ENCODE peak calls at places on chromosomes 6 and 20, in five cellular contexts. Q is right lobe of liver, J is ovary, R is tibial nerve, X is uterus. H is an unnamed sample.

GRCh38 chr20:45098096-45098773 is 2.7 kb downstream of the KCNS1 start:
- DNase-seq in R (no peak), Q (peak; percentile 38), X (no peak), J (no peak), H (no peak)

GRCh38 chr6:43481075-43481474 is 3.7 kb downstream of the TJAP1 start:
- DNase-seq in Q (no peak), R (no peak), J (no peak), X (no peak), H (no peak)

GRCh38 chr6:151325075-151326050 is 66.0 kb downstream of the ZBTB2 start:
- DNase-seq in R (peak; percentile 60), Q (peak; percentile 82), X (peak; percentile 63), J (peak; percentile 86), H (peak; percentile 27)

GRCh38 chr6:80553071-80553740 is 446.7 kb downstream of the BCKDHB start:
- DNase-seq in Q (no peak), J (no peak), R (no peak), X (no peak), H (no peak)

GRCh38 chr6:137401058-137401457 is 93.1 kb downstream of the OLIG3 start:
- DNase-seq in R (no peak), J (no peak), Q (no peak), X (no peak), H (no peak)

GRCh38 chr6:98014791-98015201 is 731.8 kb upstream of the MMS22L start:
- DNase-seq in X (no peak), J (no peak), R (no peak), Q (no peak), H (no peak)

GRCh38 chr6:32945106-32945761 is 4.4 kb upstream of the HLA-DMB start:
- DNase-seq in R (no peak), J (no peak), Q (peak; percentile 37), X (no peak), H (no peak)

GRCh38 chr20:36128463-36129176 is 25.9 kb upstream of the EPB41L1 start:
- DNase-seq in R (peak; percentile 39), Q (no peak), X (no peak), J (no peak), H (no peak)

GRCh38 chr6:122407712-122408111 is 8.3 kb downstream of the HSF2 start:
- DNase-seq in X (no peak), J (no peak), Q (no peak), R (no peak), H (no peak)

GRCh38 chr20:37737806-37738442 is 44.1 kb downstream of the CTNNBL1 start:
- DNase-seq in R (no peak), J (no peak), Q (no peak), X (no peak), H (no peak)

GRCh38 chr20:37741560-37741959 is 47.7 kb downstream of the CTNNBL1 start:
- DNase-seq in R (no peak), J (no peak), X (no peak), Q (no peak), H (no peak)

GRCh38 chr20:37742121-37742520 is 48.3 kb downstream of the CTNNBL1 start:
- DNase-seq in J (no peak), Q (no peak), R (no peak), X (no peak), H (no peak)

GRCh38 chr20:37744347-37744746 is 50.5 kb downstream of the CTNNBL1 start:
- DNase-seq in J (no peak), X (no peak), R (no peak), Q (no peak), H (no peak)

DNA sequence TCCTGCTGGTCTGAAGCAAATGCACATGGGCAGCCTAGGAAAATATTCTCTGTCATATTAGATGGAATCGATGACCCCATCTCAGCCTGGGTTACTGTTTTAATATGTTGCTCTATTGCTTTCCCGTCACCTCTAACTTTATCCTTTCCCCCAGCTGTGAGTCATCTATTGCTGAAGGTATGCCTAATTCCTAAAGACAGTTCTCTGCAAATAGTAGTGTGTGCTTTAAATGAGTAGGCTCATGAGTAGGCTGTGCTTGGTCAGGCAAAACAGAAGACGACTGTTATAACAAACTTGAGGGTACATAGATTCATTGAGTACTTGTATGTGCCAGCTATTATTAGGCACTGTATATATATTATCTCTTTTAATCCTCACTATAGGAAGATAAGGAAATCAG is 47.2 kb downstream of the CTNNBL1 start:
- DNase-seq in Q (no peak), X (no peak), J (no peak), R (no peak), H (no peak)
- H3K36me3 ChIP-seq in Q (no peaks in the 10 kb centered on the region), X (no peaks in the 10 kb centered on the region), J (no peaks in the 10 kb centered on the region), R (no peaks in the 10 kb centered on the region), H (no peaks in the 10 kb centered on the region)

DNA sequence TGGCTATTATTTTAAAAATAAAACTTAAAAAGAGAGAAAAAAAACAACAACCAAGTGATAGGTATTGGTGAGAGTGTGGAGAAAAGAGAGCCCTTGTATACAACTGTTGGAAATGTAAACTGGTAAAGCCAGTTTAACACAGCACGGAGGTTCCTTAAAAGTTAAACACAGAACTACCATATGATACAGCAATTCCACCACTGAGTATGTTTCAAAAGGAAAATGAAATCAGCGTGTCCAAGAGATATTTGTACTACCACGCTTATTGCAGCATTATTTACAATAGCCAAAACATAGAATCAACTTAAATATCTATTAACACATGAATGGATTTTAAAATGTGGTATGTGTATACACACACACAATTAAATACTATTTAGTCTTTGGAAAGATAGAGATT is 1.1 kb downstream of the PTCHD4 start:
- DNase-seq in X (no peak), R (no peak), J (no peak), Q (no peak), H (peak; percentile 4)
- TF ChIP-seq POLR2A in X (no peak), R (no peak), J (no peak), Q (no peak), H (no peak)

DNA sequence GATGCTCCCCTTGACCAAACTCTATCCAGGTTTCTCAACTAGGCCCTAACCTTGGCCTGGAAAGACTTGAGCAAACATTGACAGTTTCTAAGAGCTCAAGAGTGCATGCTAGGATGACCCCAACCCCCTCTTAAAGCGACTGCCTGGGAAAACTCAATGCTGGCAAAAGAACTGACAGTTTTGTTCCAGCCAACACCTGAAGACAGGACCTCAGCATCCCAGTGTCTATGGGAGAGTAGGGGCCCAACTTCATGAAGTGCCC is 119.9 kb downstream of the ZMYND8 start:
- DNase-seq in X (no peak), R (no peak), Q (no peak), J (no peak), H (no peak)
- H3K36me3 ChIP-seq in X (no peaks in the 10 kb centered on the region), R (no peaks in the 10 kb centered on the region), Q (peaks cover 20% of the 10 kb centered on the region), J (no peaks in the 10 kb centered on the region), H (peaks cover 2% of the 10 kb centered on the region)

DNA sequence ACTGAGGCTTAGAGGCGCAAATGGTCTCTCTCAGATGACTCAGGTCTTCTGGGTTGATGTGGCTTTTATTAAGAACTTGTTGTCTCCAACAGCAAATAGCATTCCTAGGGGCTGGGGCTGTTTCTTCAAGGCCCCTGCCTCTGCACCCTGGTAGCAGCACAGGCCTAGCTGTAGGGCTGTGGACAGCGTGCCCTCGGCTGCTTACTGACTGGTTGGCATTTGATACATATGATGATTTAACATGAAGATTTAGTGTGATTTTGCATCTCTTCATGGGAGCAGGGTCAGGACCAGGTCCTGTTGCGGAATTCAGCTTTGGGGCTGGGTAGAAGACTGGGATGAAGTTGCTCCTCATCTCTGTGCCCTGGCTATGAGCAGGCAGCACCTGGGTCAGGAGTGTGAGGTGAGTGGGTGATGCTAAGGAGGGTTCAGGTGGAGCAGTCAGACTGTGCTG is 24.3 kb upstream of the IER3 start:
- DNase-seq in Q (no peak), X (no peak), J (no peak), R (no peak), H (no peak)
- TF ChIP-seq POLR2A in Q (no peak), X (no peak), J (no peak), R (no peak), H (no peak)

DNA sequence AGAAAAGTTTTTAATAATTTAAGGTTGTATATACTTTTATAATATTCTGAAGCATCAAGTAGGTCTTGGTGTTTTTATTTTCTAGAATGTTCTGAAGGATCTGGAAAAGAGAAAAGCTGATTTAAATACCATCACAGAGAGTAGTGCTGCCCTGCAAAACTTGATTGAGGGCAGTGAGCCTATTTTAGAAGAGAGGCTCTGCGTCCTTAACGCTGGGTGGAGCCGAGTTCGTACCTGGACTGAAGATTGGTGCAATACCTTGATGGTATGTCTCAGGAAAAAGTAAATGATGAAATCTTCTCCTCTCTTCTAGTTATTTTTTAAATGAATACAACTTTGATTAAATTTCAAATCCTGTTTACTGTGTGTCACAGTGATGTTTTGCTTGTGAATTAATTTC is 225.7 kb downstream of the UTRN start:
- DNase-seq in Q (no peak), R (no peak), X (no peak), J (no peak), H (no peak)
- H3K36me3 ChIP-seq in Q (no peaks in the 10 kb centered on the region), R (no peaks in the 10 kb centered on the region), X (no peaks in the 10 kb centered on the region), J (no peaks in the 10 kb centered on the region), H (no peaks in the 10 kb centered on the region)

GRCh38 chr6:14743126-14743464 is 502.8 kb upstream of the JARID2 start:
- DNase-seq in Q (no peak), X (no peak), R (no peak), J (no peak), H (no peak)
- TF ChIP-seq POLR2A in Q (no peak), X (no peak), R (no peak), J (no peak), H (no peak)